ENCODE peak calls at places on chromosomes 1 and 21, in nine cellular contexts. S is lower leg skin, F is heart right ventricle, U is Panc1, D is MM.1S, Y is transverse colon, K is dorsolateral prefrontal cortex, G is IMR-90, I is fibroblast of the aortic adventitia. N is an unnamed sample.
A peak's percentile ranks its signal among the peaks of the same experiment; 100 is the strongest.

GRCh38 chr1:64917328-64917861 is 49.0 kb downstream of the JAK1 start:
- DNase-seq in S (peak; percentile 91), F (peak; percentile 39), U (peak; percentile 92), D (no peak), Y (peak; percentile 42), K (no peak), G (peak; percentile 99), I (peak; percentile 100), N (peak; percentile 99)

GRCh38 chr1:186325239-186325638 is 49.8 kb downstream of the TPR start:
- DNase-seq in S (no peak), F (no peak), U (no peak), D (no peak), Y (no peak), K (no peak), G (peak; percentile 29), I (peak; percentile 33), N (peak; percentile 57)

GRCh38 chr1:187408217-187409004 is 579.7 kb downstream of the PLA2G4A start:
- DNase-seq in S (no peak), F (no peak), U (no peak), D (no peak), Y (no peak), K (no peak), G (peak; percentile 37), I (peak; percentile 2), N (no peak)

GRCh38 chr1:221829327-221830011 is 87.6 kb upstream of the DUSP10 start:
- DNase-seq in S (no peak), F (no peak), U (no peak), D (no peak), Y (no peak), K (no peak), G (peak; percentile 97), I (peak; percentile 85), N (peak; percentile 95)

GRCh38 chr1:226654508-226655124 is 84.5 kb downstream of the ITPKB start:
- DNase-seq in S (no peak), F (no peak), U (no peak), D (no peak), Y (no peak), K (peak; percentile 35), G (no peak), I (no peak), N (no peak)

GRCh38 chr1:232590742-232591082 is 39.2 kb downstream of the SIPA1L2 start:
- DNase-seq in S (no peak), F (no peak), U (no peak), D (peak; percentile 25), Y (no peak), K (no peak), G (no peak), I (no peak), N (no peak)

GRCh38 chr1:38477811-38478210 is 381.8 kb downstream of the RRAGC start:
- DNase-seq in S (no peak), F (no peak), U (no peak), D (no peak), Y (no peak), K (no peak), G (no peak), I (no peak), N (no peak)

GRCh38 chr1:60866884-60867648 is 215.3 kb upstream of the NFIA start:
- DNase-seq in S (no peak), F (no peak), U (no peak), D (no peak), Y (no peak), K (no peak), G (no peak), I (no peak), N (peak; percentile 24)

GRCh38 chr1:201624741-201625646 is 86.1 kb downstream of the NAV1 start:
- DNase-seq in S (no peak), F (no peak), U (no peak), D (no peak), Y (no peak), K (no peak), G (peak; percentile 98), I (peak; percentile 99), N (peak; percentile 99)

GRCh38 chr1:3716351-3716750 is 35.9 kb upstream of the CCDC27 start:
- DNase-seq in S (no peak), F (no peak), U (no peak), D (no peak), Y (no peak), K (no peak), G (no peak), I (no peak), N (no peak)

GRCh38 chr1:203324103-203325003 is 19.0 kb downstream of the BTG2 start:
- DNase-seq in S (no peak), F (no peak), U (no peak), D (peak; percentile 60), Y (peak; percentile 39), K (no peak), G (no peak), I (peak; percentile 56), N (no peak)

GRCh38 chr1:43256675-43257570 is 12.9 kb upstream of the TMEM125 start:
- DNase-seq in S (peak; percentile 64), F (no peak), U (no peak), D (no peak), Y (peak; percentile 84), K (no peak), G (no peak), I (no peak), N (no peak)

GRCh38 chr1:57770236-57770635 is 346.4 kb upstream of the DAB1 start:
- DNase-seq in S (no peak), F (no peak), U (no peak), D (no peak), Y (no peak), K (no peak), G (no peak), I (no peak), N (no peak)

GRCh38 chr1:179231923-179232322 is 2.4 kb upstream of the ABL2 start:
- DNase-seq in S (no peak), F (no peak), U (no peak), D (no peak), Y (no peak), K (no peak), G (peak; percentile 76), I (peak; percentile 21), N (peak; percentile 34)

GRCh38 chr1:97281962-97282361 is 560.4 kb downstream of the PTBP2 start:
- DNase-seq in S (no peak), F (no peak), U (no peak), D (no peak), Y (no peak), K (no peak), G (no peak), I (no peak), N (no peak)

GRCh38 chr1:162922196-162922595 is 61.2 kb upstream of the CCDC190 start:
- DNase-seq in S (no peak), F (no peak), U (no peak), D (no peak), Y (no peak), K (no peak), G (no peak), I (peak; percentile 35), N (no peak)

GRCh38 chr1:26360051-26360806 is 6.3 kb upstream of the CRYBG2 start:
- DNase-seq in S (no peak), F (no peak), U (no peak), D (no peak), Y (peak; percentile 53), K (no peak), G (no peak), I (no peak), N (no peak)
- H3K4me3 ChIP-seq in S (no peak overlapping the region), F (peak overlapping the region; percentile 33), U (no peak overlapping the region), D (no peak overlapping the region), Y (peak overlapping the region; percentile 10), K (no peak overlapping the region), G (no peak overlapping the region), I (peak overlapping the region; percentile 22), N (no peak overlapping the region)

GRCh38 chr21:33301632-33302002 is 23.2 kb upstream of the IFNAR1 start:
- DNase-seq in S (no peak), F (no peak), U (no peak), D (no peak), Y (no peak), K (no peak), G (no peak), I (no peak), N (no peak)

GRCh38 chr21:33296156-33296555 is 28.6 kb upstream of the IFNAR1 start:
- DNase-seq in S (no peak), F (no peak), U (no peak), D (no peak), Y (no peak), K (no peak), G (no peak), I (no peak), N (no peak)

GRCh38 chr21:33302055-33302454 is 22.7 kb upstream of the IFNAR1 start:
- DNase-seq in S (peak; percentile 73), F (no peak), U (no peak), D (no peak), Y (no peak), K (no peak), G (no peak), I (no peak), N (no peak)

GRCh38 chr21:33300701-33301631 is 23.8 kb upstream of the IFNAR1 start:
- DNase-seq in S (peak; percentile 78), F (no peak), U (no peak), D (no peak), Y (no peak), K (no peak), G (no peak), I (no peak), N (no peak)

GRCh38 chr21:33299181-33299752 is 25.5 kb upstream of the IFNAR1 start:
- DNase-seq in S (no peak), F (no peak), U (no peak), D (peak; percentile 83), Y (peak; percentile 18), K (no peak), G (no peak), I (no peak), N (no peak)
- TF ChIP-seq CTCF in S (no peak), F (no peak), U (no peak), D (peak; percentile 63), Y (no peak), K (no peak), G (no peak), I (no peak), N (no peak)

DNA sequence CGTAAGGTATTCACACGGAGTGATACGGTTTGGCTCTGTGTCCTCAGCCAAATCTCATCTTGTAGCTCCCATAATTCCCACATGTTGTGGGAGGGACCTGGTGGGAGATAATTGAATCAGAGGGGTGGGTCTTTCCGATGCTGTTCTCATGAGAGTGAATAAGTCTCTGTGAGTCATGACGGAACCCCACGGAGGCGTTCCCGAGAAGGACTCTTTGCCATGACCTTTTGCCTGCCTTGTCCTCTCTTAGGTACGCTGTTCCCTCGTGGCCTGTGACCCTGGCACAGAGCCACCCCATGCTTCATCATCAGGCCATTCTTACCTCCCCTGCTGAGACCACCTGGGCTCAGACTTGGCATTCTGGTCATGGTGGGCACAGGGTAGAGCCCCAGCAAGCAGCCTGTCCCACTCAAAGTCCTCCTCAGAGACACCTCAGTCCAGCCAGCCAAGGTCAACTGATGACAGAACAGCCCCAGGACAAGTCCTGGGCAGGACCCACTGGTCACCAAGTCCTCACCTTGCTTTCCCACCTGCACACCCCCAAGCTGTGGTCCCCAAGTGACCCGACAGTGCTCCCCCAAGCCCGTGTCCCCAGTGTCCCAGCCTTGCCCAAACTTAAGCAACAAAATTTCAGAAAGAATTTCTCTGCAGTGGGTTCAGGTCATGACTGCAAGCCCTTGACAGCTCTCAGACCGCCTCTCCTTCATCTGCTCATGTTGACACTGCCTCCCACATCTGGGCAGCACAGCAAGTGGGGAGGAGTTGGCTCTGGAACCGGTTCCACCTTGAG is 158.4 kb downstream of the ACTL8 start:
- DNase-seq in S (peak; percentile 72), F (no peak), U (no peak), D (no peak), Y (no peak), K (no peak), G (no peak), I (no peak), N (no peak)
- H3K4me3 ChIP-seq in S (no peak overlapping the region), F (no peak overlapping the region), U (no peak overlapping the region), D (no peak overlapping the region), Y (no peak overlapping the region), K (no peak overlapping the region), G (no peak overlapping the region), I (no peak overlapping the region), N (no peak overlapping the region)

GRCh38 chr1:99970713-99971255 is 988 bp downstream of the SLC35A3 start:
- DNase-seq in S (no peak), F (no peak), U (peak; percentile 5), D (no peak), Y (peak; percentile 34), K (no peak), G (no peak), I (peak; percentile 17), N (no peak)
- TF ChIP-seq CTCF in S (no peak), F (no peak), U (no peak), D (no peak), Y (no peak), K (no peak), G (no peak), I (no peak), N (no peak)

N was measured in fibroblast of mammary gland.